ENCODE peak calls at places on chromosomes 7 and 10, in eight cellular contexts. F, T, I, G, Q, O, K and M are unnamed samples.
A peak's percentile ranks its signal among the peaks of the same experiment; 100 is the strongest.

GRCh38 chr10:90988802-90989201 is 67.9 kb upstream of the ANKRD1 start:
- DNase-seq in F (no peak), T (no peak), I (no peak), G (no peak), Q (no peak), O (no peak), K (no peak), M (no peak)

GRCh38 chr10:4470231-4470840 is 355.7 kb upstream of the AKR1E2 start:
- DNase-seq in F (peak; percentile 51), T (peak; percentile 16), I (no peak), G (peak; percentile 13), Q (no peak), O (no peak), K (no peak), M (no peak)

GRCh38 chr10:84140036-84140379 is 699 bp downstream of the GHITM start:
- DNase-seq in F (no peak), T (peak; percentile 31), I (no peak), G (no peak), Q (peak; percentile 15), O (no peak), K (peak; percentile 43), M (no peak)

GRCh38 chr7:132518102-132518838 is 58.0 kb downstream of the PLXNA4 start:
- DNase-seq in F (peak; percentile 44), T (peak; percentile 44), I (peak; percentile 29), G (no peak), Q (peak; percentile 49), O (no peak), K (no peak), M (peak; percentile 8)

GRCh38 chr7:36192877-36193276 is 39.8 kb downstream of the EEPD1 start:
- DNase-seq in F (no peak), T (no peak), I (no peak), G (no peak), Q (no peak), O (no peak), K (no peak), M (no peak)

GRCh38 chr7:74656421-74656910 is 1.1 kb upstream of the GTF2I start:
- DNase-seq in F (peak; percentile 45), T (peak; percentile 45), I (no peak), G (peak; percentile 20), Q (peak; percentile 62), O (peak; percentile 36), K (peak; percentile 73), M (peak; percentile 38)

GRCh38 chr10:33377658-33378025 is 43.2 kb upstream of the NRP1 start:
- DNase-seq in F (peak; percentile 73), T (no peak), I (peak; percentile 10), G (peak; percentile 64), Q (no peak), O (no peak), K (no peak), M (no peak)

GRCh38 chr10:18886102-18886501 is 162.5 kb upstream of the MALRD1 start:
- DNase-seq in F (peak; percentile 38), T (no peak), I (no peak), G (no peak), Q (no peak), O (no peak), K (peak; percentile 26), M (no peak)

GRCh38 chr7:43417455-43417854 is 165.5 kb upstream of the STK17A start:
- DNase-seq in F (no peak), T (no peak), I (no peak), G (no peak), Q (no peak), O (no peak), K (no peak), M (no peak)

GRCh38 chr7:30179016-30179436 is 44.2 kb downstream of the MTURN start:
- DNase-seq in F (no peak), T (no peak), I (no peak), G (no peak), Q (no peak), O (peak; percentile 82), K (no peak), M (no peak)

GRCh38 chr10:81828251-81828650 is 46.7 kb upstream of the NRG3 start:
- DNase-seq in F (no peak), T (no peak), I (no peak), G (no peak), Q (no peak), O (no peak), K (no peak), M (no peak)

GRCh38 chr7:36315309-36315948 is 74.2 kb upstream of the ANLN start:
- DNase-seq in F (no peak), T (peak; percentile 14), I (no peak), G (no peak), Q (no peak), O (no peak), K (no peak), M (no peak)

GRCh38 chr7:157411580-157411979 is 74.8 kb downstream of the DNAJB6 start:
- DNase-seq in F (peak; percentile 81), T (no peak), I (no peak), G (no peak), Q (no peak), O (no peak), K (no peak), M (peak; percentile 52)

GRCh38 chr7:2939193-2939885 is 95.2 kb upstream of the GNA12 start:
- DNase-seq in F (peak; percentile 15), T (no peak), I (no peak), G (peak; percentile 53), Q (no peak), O (no peak), K (no peak), M (no peak)

GRCh38 chr7:1705856-1706255 is 35.8 kb downstream of the ELFN1 start:
- DNase-seq in F (no peak), T (no peak), I (no peak), G (no peak), Q (no peak), O (no peak), K (no peak), M (no peak)

GRCh38 chr10:11823122-11823988 is at the start of gene PROSER2:
- DNase-seq in F (peak; percentile 61), T (peak; percentile 77), I (peak; percentile 27), G (peak; percentile 66), Q (peak; percentile 73), O (no peak), K (peak; percentile 86), M (no peak)

GRCh38 chr10:11824825-11825224 is 1.7 kb downstream of the PROSER2 start:
- DNase-seq in F (peak; percentile 45), T (no peak), I (no peak), G (no peak), Q (no peak), O (no peak), K (peak; percentile 39), M (no peak)

GRCh38 chr10:11822809-11823121 is 391 bp upstream of the PROSER2 start:
- DNase-seq in F (no peak), T (no peak), I (no peak), G (no peak), Q (no peak), O (no peak), K (no peak), M (no peak)

GRCh38 chr10:11824376-11824775 is 1.2 kb downstream of the PROSER2 start:
- DNase-seq in F (no peak), T (no peak), I (no peak), G (peak; percentile 23), Q (no peak), O (no peak), K (no peak), M (no peak)

DNA sequence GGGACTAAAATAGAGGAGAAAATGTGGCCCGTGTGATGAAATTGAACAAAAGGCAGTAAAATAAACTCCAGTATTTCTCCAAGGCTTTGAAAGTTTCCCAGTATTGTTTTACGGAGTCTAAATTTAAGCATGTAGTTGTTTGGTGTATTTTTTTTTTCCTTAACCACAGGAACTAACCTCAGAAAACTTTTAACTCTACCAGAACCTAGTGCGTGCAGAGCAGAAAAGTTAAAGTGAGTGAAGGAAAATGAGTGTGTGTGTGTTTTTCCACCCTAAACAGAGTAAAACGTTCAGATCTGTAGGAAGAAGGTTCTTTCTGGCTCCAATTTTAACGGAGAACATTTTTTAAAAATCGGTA is 812 bp downstream of the PROSER2 start:
- DNase-seq in F (no peak), T (no peak), I (no peak), G (peak; percentile 12), Q (no peak), O (no peak), K (no peak), M (no peak)
- H3K27ac ChIP-seq in F (peak overlapping the region; percentile 62), T (peak overlapping the region; percentile 92), I (peak overlapping the region; percentile 73), G (peak overlapping the region; percentile 59), Q (no peak overlapping the region), O (no peak overlapping the region), K (peak overlapping the region; percentile 79), M (no peak overlapping the region)

GRCh38 chr10:88346151-88346977 is 236.8 kb downstream of the RNLS start:
- DNase-seq in F (no peak), T (peak; percentile 10), I (no peak), G (no peak), Q (no peak), O (no peak), K (peak; percentile 8), M (no peak)

GRCh38 chr10:88343761-88344484 is 239.2 kb downstream of the RNLS start:
- DNase-seq in F (no peak), T (no peak), I (no peak), G (no peak), Q (no peak), O (no peak), K (no peak), M (no peak)

GRCh38 chr10:88347022-88347421 is 236.1 kb downstream of the RNLS start:
- DNase-seq in F (no peak), T (no peak), I (no peak), G (no peak), Q (no peak), O (no peak), K (peak; percentile 15), M (no peak)

GRCh38 chr10:88342733-88343310 is 240.3 kb downstream of the RNLS start:
- DNase-seq in F (no peak), T (no peak), I (no peak), G (no peak), Q (no peak), O (no peak), K (no peak), M (no peak)

GRCh38 chr10:88347597-88348304 is 235.4 kb downstream of the RNLS start:
- DNase-seq in F (no peak), T (no peak), I (no peak), G (no peak), Q (no peak), O (no peak), K (no peak), M (no peak)
- H3K27ac ChIP-seq in F (no peak overlapping the region), T (no peak overlapping the region), I (no peak overlapping the region), G (no peak overlapping the region), Q (no peak overlapping the region), O (no peak overlapping the region), K (no peak overlapping the region), M (no peak overlapping the region)

DNA sequence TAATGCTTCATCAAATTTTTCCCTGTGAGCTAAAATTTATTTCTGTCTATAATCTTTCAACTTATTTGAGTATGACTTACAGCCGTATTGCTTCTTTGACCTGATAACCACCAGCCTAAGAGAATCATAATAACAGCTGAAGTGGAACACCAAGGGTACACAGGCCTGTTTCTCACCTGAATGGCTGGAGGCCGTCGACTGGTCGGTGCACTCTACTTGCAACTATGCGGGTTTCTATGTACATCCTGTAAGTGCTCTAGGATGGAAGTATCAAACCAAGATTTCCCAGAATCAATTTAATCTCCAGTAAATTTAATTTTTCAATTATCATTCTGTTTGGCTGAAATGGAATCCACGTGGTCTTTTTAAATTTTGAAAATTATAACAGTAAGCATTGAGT is 504.8 kb upstream of the PHF14 start:
- DNase-seq in F (no peak), T (no peak), I (no peak), G (no peak), Q (no peak), O (no peak), K (no peak), M (no peak)
- H3K27ac ChIP-seq in F (no peak overlapping the region), T (no peak overlapping the region), I (no peak overlapping the region), G (no peak overlapping the region), Q (no peak overlapping the region), O (no peak overlapping the region), K (no peak overlapping the region), M (no peak overlapping the region)

GRCh38 chr10:73591578-73591902 is 398 bp upstream of the USP54 start:
- DNase-seq in F (no peak), T (peak; percentile 26), I (no peak), G (no peak), Q (peak; percentile 66), O (no peak), K (peak; percentile 28), M (no peak)
- H3K27ac ChIP-seq in F (peak overlapping the region; percentile 65), T (peak overlapping the region; percentile 71), I (peak overlapping the region; percentile 14), G (peak overlapping the region; percentile 81), Q (peak overlapping the region; percentile 80), O (no peak overlapping the region), K (peak overlapping the region; percentile 85), M (peak overlapping the region; percentile 65)